ENCODE peak calls at places on chromosomes 11 and 22, in ten cellular contexts. K, Y, N, I, G, C, Q, H, E and L are unnamed samples.

GRCh38 chr11:22976146-22976545 is 115.9 kb upstream of the CCDC179 start:
- DNase-seq in K (no peak), Y (no peak), N (no peak), I (no peak), G (no peak), C (no peak), Q (peak), H (no peak), E (peak), L (no peak)

GRCh38 chr11:67032830-67033555 is 10.1 kb downstream of the SYT12 start:
- DNase-seq in K (no peak), Y (no peak), N (no peak), I (peak), G (no peak), C (no peak), Q (peak), H (no peak), E (no peak), L (no peak)

GRCh38 chr11:109954534-109954933 is 138.7 kb upstream of the ZC3H12C start:
- DNase-seq in K (no peak), Y (no peak), N (no peak), I (no peak), G (no peak), C (no peak), Q (no peak), H (no peak), E (no peak), L (no peak)

GRCh38 chr11:123103326-123103980 is 41.5 kb upstream of the HSPA8 start:
- DNase-seq in K (peak), Y (peak), N (no peak), I (peak), G (peak), C (peak), Q (peak), H (peak), E (no peak), L (peak)

GRCh38 chr11:6249822-6250555 is 9.6 kb upstream of the CCKBR start:
- DNase-seq in K (peak), Y (peak), N (no peak), I (peak), G (peak), C (no peak), Q (peak), H (peak), E (peak), L (peak)

GRCh38 chr11:104623518-104623917 is 274.7 kb downstream of the CASP12 start:
- DNase-seq in K (no peak), Y (no peak), N (no peak), I (no peak), G (no peak), C (no peak), Q (peak), H (no peak), E (no peak), L (no peak)

GRCh38 chr22:22218302-22218701 is 26.3 kb upstream of the VPREB1 start:
- DNase-seq in K (no peak), Y (no peak), N (no peak), I (no peak), G (no peak), C (no peak), Q (no peak), H (no peak), E (no peak), L (no peak)

GRCh38 chr11:5592615-5593014 is 3.8 kb upstream of the TRIM6 start:
- DNase-seq in K (no peak), Y (no peak), N (no peak), I (no peak), G (no peak), C (no peak), Q (no peak), H (no peak), E (no peak), L (no peak)

GRCh38 chr11:105720096-105720495 is 110.2 kb downstream of the GRIA4 start:
- DNase-seq in K (no peak), Y (no peak), N (no peak), I (no peak), G (no peak), C (no peak), Q (no peak), H (no peak), E (no peak), L (no peak)

GRCh38 chr22:41425704-41426365 is 20.8 kb downstream of the TOB2 start:
- DNase-seq in K (no peak), Y (no peak), N (no peak), I (no peak), G (no peak), C (no peak), Q (no peak), H (no peak), E (no peak), L (no peak)

GRCh38 chr22:21753374-21754111 is 17.9 kb upstream of the YPEL1 start:
- DNase-seq in K (no peak), Y (no peak), N (no peak), I (no peak), G (no peak), C (no peak), Q (no peak), H (no peak), E (no peak), L (no peak)

GRCh38 chr22:49565516-49565855 is 262.2 kb downstream of the BRD1 start:
- DNase-seq in K (no peak), Y (no peak), N (peak), I (no peak), G (peak), C (no peak), Q (no peak), H (no peak), E (no peak), L (no peak)

GRCh38 chr22:44449061-44449682 is 48.9 kb downstream of the RTL6 start:
- DNase-seq in K (no peak), Y (no peak), N (peak), I (peak), G (peak), C (no peak), Q (peak), H (no peak), E (no peak), L (no peak)

GRCh38 chr11:35352107-35352888 is 67.1 kb downstream of the SLC1A2 start:
- DNase-seq in K (no peak), Y (no peak), N (no peak), I (no peak), G (no peak), C (no peak), Q (peak), H (no peak), E (peak), L (peak)

GRCh38 chr11:33867996-33868645 is 23.8 kb downstream of the LMO2 start:
- DNase-seq in K (no peak), Y (no peak), N (no peak), I (no peak), G (no peak), C (no peak), Q (no peak), H (no peak), E (no peak), L (no peak)

GRCh38 chr11:84543367-84544159 is 1083.6 kb downstream of the DLG2 start:
- DNase-seq in K (no peak), Y (no peak), N (no peak), I (no peak), G (no peak), C (no peak), Q (no peak), H (no peak), E (no peak), L (no peak)

GRCh38 chr11:26330255-26330654 is 1.7 kb upstream of the ANO3 start:
- DNase-seq in K (no peak), Y (no peak), N (no peak), I (no peak), G (no peak), C (no peak), Q (no peak), H (no peak), E (no peak), L (no peak)

GRCh38 chr11:62012451-62013265 is 45.2 kb upstream of the FTH1 start:
- DNase-seq in K (no peak), Y (no peak), N (peak), I (peak), G (peak), C (no peak), Q (peak), H (no peak), E (no peak), L (no peak)

GRCh38 chr11:72534859-72535547 is 100.7 kb upstream of the CLPB start:
- DNase-seq in K (no peak), Y (peak), N (no peak), I (no peak), G (no peak), C (no peak), Q (no peak), H (no peak), E (no peak), L (no peak)

GRCh38 chr22:46224044-46224746 is 25.9 kb downstream of the CDPF1 start:
- DNase-seq in K (no peak), Y (no peak), N (no peak), I (no peak), G (no peak), C (no peak), Q (no peak), H (no peak), E (no peak), L (no peak)

GRCh38 chr22:29780781-29781676 is 13.9 kb downstream of the UQCR10 start:
- DNase-seq in K (no peak), Y (no peak), N (no peak), I (no peak), G (no peak), C (no peak), Q (peak), H (no peak), E (no peak), L (no peak)

GRCh38 chr22:45484742-45485141 is 17.9 kb upstream of the FBLN1 start:
- DNase-seq in K (peak), Y (no peak), N (peak), I (no peak), G (no peak), C (no peak), Q (no peak), H (no peak), E (no peak), L (no peak)

GRCh38 chr11:44400431-44400830 is 90.5 kb upstream of the ALX4 start:
- DNase-seq in K (no peak), Y (no peak), N (no peak), I (no peak), G (no peak), C (no peak), Q (no peak), H (no peak), E (no peak), L (no peak)

GRCh38 chr11:121589946-121590537 is 137.3 kb upstream of the SORL1-AS1 start:
- DNase-seq in K (no peak), Y (no peak), N (no peak), I (no peak), G (no peak), C (no peak), Q (no peak), H (no peak), E (no peak), L (no peak)

GRCh38 chr11:8693555-8693954 is 11.0 kb downstream of the RPL27A start:
- DNase-seq in K (no peak), Y (no peak), N (no peak), I (no peak), G (peak), C (no peak), Q (no peak), H (no peak), E (no peak), L (no peak)

GRCh38 chr11:23897453-23898289 is 599.2 kb upstream of the LUZP2 start:
- DNase-seq in K (no peak), Y (no peak), N (no peak), I (no peak), G (no peak), C (no peak), Q (peak), H (no peak), E (no peak), L (no peak)

GRCh38 chr22:41003041-41003440 is 51.9 kb downstream of the RBX1 start:
- DNase-seq in K (no peak), Y (no peak), N (no peak), I (no peak), G (no peak), C (no peak), Q (no peak), H (no peak), E (peak), L (no peak)

GRCh38 chr22:45708145-45708544 is 36.5 kb downstream of the ATXN10 start:
- DNase-seq in K (no peak), Y (no peak), N (no peak), I (no peak), G (no peak), C (no peak), Q (no peak), H (no peak), E (no peak), L (no peak)

GRCh38 chr22:48711031-48711431 is 1116.6 kb downstream of the BRD1 start:
- DNase-seq in K (no peak), Y (no peak), N (peak), I (no peak), G (no peak), C (no peak), Q (no peak), H (no peak), E (no peak), L (no peak)

GRCh38 chr11:59175104-59175503 is 3.2 kb downstream of the DTX4 start:
- DNase-seq in K (no peak), Y (no peak), N (no peak), I (no peak), G (no peak), C (no peak), Q (no peak), H (no peak), E (no peak), L (no peak)

GRCh38 chr11:10294289-10294953 is 402 bp upstream of the SBF2 start:
- DNase-seq in K (peak), Y (no peak), N (peak), I (peak), G (peak), C (no peak), Q (peak), H (peak), E (no peak), L (peak)

GRCh38 chr22:29912605-29913398 is 29.8 kb downstream of the MTMR3 start:
- DNase-seq in K (no peak), Y (no peak), N (no peak), I (no peak), G (no peak), C (no peak), Q (peak), H (no peak), E (no peak), L (peak)

GRCh38 chr11:16911186-16911585 is 103.0 kb downstream of the PLEKHA7 start:
- DNase-seq in K (no peak), Y (no peak), N (no peak), I (no peak), G (no peak), C (no peak), Q (no peak), H (no peak), E (no peak), L (no peak)

GRCh38 chr11:94738746-94739145 is 29.4 kb upstream of the AMOTL1 start:
- DNase-seq in K (no peak), Y (no peak), N (no peak), I (no peak), G (no peak), C (no peak), Q (no peak), H (no peak), E (no peak), L (no peak)

GRCh38 chr11:10943968-10944367 is 86.1 kb upstream of the ZBED5 start:
- DNase-seq in K (no peak), Y (no peak), N (no peak), I (no peak), G (no peak), C (no peak), Q (no peak), H (no peak), E (no peak), L (no peak)

GRCh38 chr11:92511522-92512203 is 287.0 kb downstream of the FAT3 start:
- DNase-seq in K (no peak), Y (no peak), N (no peak), I (no peak), G (no peak), C (no peak), Q (no peak), H (no peak), E (no peak), L (no peak)

GRCh38 chr22:43346521-43346929 is 3.4 kb upstream of the SCUBE1 start:
- DNase-seq in K (peak), Y (peak), N (peak), I (peak), G (peak), C (peak), Q (no peak), H (peak), E (peak), L (peak)

GRCh38 chr22:25795437-25795836 is 53.4 kb downstream of the MYO18B start:
- DNase-seq in K (no peak), Y (no peak), N (no peak), I (no peak), G (no peak), C (no peak), Q (no peak), H (no peak), E (no peak), L (no peak)

GRCh38 chr11:72712168-72712721 is 38.0 kb upstream of the PDE2A start:
- DNase-seq in K (no peak), Y (no peak), N (peak), I (no peak), G (peak), C (peak), Q (no peak), H (peak), E (no peak), L (peak)

GRCh38 chr11:120547871-120548681 is 36.5 kb downstream of the GRIK4 start:
- DNase-seq in K (peak), Y (peak), N (peak), I (peak), G (peak), C (peak), Q (peak), H (peak), E (peak), L (peak)
- H3K27ac ChIP-seq in K (peak), Y (peak), N (no peak), I (no peak), G (no peak), C (peak), Q (peak), H (peak), E (no peak), L (peak)

DNA sequence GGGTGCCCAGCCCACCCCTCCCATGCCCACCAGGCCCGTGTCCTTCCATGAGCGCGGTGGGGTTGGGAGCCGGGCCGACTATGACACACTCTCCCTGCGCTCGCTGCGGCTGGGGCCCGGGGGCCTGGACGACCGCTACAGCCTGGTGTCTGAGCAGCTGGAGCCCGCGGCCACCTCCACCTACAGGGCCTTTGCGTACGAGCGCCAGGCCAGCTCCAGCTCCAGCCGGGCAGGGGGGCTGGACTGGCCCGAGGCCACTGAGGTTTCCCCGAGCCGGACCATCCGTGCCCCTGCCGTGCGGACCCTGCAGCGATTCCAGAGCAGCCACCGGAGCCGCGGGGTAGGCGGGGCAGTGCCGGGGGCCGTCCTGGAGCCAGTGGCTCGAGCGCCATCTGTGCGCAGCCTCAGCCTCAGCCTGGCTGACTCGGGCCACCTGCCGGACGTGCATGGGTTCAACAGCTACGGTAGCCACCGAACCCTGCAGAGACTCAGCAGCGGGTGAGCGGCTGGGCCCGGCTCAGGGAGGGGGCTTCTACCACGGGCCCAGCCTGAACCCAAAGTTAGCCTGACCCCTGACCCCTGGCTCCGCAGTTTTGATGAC is 3.0 kb downstream of the PKP3 start:
- DNase-seq in K (peak), Y (no peak), N (peak), I (no peak), G (peak), C (no peak), Q (peak), H (peak), E (no peak), L (peak)
- TF ChIP-seq CTCF in K (peak), Y (no peak), N (peak), I (no peak), G (peak), C (peak), Q (peak), H (no peak), E (peak), L (peak)

GRCh38 chr11:63769044-63769718 is 606 bp upstream of the ZFTA start:
- DNase-seq in K (peak), Y (no peak), N (peak), I (no peak), G (peak), C (no peak), Q (no peak), H (peak), E (no peak), L (peak)
- TF ChIP-seq POLR2A in K (no peak), Y (peak), N (no peak), I (peak), G (no peak), C (no peak), Q (no peak), H (no peak), E (no peak), L (peak)

DNA sequence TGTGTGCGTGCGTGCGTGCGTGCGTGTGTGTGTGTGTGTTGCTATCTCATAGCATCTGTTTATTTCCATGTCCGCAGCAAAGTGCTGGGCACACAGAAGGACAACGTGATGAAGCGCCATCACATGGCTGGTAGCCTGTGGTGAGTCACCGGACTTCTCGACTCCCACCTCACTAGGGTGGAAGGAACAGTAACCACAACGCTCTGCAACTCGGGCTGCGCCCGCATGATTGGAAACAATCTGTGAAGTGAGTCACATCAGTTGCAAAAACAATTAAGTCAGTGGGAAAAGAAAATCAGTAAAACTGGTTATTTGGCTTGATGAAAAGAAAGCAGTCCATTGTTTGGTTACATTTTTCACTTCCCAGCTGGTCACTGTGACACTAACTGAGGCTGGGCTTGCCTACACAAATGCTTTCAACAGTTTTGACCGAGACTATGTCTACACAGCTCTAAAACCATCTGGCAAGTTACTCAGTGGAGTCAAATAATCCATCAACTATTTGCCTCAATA is 437.3 kb upstream of the CADM1 start:
- DNase-seq in K (peak), Y (no peak), N (no peak), I (no peak), G (peak), C (no peak), Q (peak), H (peak), E (no peak), L (peak)
- H3K27ac ChIP-seq in K (no peak), Y (no peak), N (no peak), I (no peak), G (no peak), C (peak), Q (peak), H (no peak), E (no peak), L (peak)

DNA sequence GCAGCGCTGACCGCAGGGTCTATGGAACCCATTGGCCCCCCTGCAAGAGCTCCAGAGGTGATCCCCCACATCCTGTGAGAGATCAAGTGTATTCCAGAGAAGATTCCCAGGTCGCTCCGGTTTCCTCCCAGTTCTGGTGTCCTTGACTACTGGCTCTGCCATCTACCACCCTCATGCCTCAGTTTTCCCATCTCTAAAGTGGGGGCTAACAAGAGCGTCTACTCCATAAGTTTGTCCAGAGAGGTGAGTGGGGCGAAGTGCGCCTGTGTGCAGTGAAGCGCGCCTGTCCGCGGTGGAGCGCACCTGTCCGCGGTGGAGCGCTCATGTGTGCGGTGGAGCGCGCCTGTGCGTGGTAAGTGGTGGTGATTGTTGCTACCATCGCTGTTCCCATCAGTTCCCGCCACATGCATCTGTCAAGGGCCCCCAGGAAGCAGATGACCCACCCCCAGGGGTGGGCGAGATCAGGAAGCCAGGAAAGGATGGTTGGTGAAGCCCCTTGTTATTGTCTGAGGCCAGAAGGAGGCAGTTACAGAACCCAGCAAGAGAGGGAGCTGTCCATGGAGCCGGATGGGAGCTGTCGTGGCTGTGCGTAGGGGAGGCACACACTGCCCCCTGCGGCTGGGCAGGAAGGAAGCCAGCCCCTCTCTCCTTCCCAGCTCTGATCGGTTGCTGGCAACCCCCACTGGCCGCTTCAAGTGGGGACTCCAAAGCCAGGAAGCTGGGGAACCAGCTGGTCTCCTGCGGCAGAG is 73.2 kb upstream of the FGF3 start:
- DNase-seq in K (no peak), Y (no peak), N (peak), I (no peak), G (no peak), C (no peak), Q (no peak), H (no peak), E (no peak), L (peak)
- TF ChIP-seq CTCF in K (no peak), Y (peak), N (no peak), I (no peak), G (no peak), C (no peak), Q (peak), H (no peak), E (no peak), L (no peak)